ENCODE peak calls at places on chromosomes 6 and 20, in seven cellular contexts. S, R, Z, N, C, Y and H are unnamed samples.

GRCh38 chr20:60008130-60008808 is 50.0 kb downstream of the CDH26 start:
- ATAC-seq in Y (peak), R (no peak), S (peak), N (no peak), C (peak), Z (peak), H (no peak)

GRCh38 chr6:108222504-108222903 is 38.3 kb downstream of the SNX3 start:
- ATAC-seq in N (no peak), R (no peak), C (no peak), Y (no peak), S (no peak), Z (peak), H (no peak)

GRCh38 chr6:119757467-119757866 is 407.9 kb upstream of the MAN1A1 start:
- ATAC-seq in Y (no peak), C (no peak), S (no peak), Z (no peak), R (no peak), N (no peak), H (no peak)

GRCh38 chr20:400121-400450 is 8.0 kb upstream of the RBCK1 start:
- ATAC-seq in C (no peak), N (no peak), Z (no peak), R (peak), S (no peak), Y (peak), H (no peak)

GRCh38 chr6:14641401-14641800 is 523.8 kb downstream of the CD83 start:
- ATAC-seq in Z (no peak), N (no peak), R (no peak), Y (no peak), C (no peak), S (peak), H (no peak)

GRCh38 chr6:210104-210456 is 82.2 kb upstream of the DUSP22 start:
- ATAC-seq in R (no peak), Z (no peak), C (no peak), S (no peak), Y (no peak), N (no peak), H (no peak)

GRCh38 chr6:32415521-32416019 is 8.6 kb upstream of the BTNL2 start:
- ATAC-seq in C (peak), N (peak), R (peak), Z (peak), Y (peak), S (peak), H (peak)

GRCh38 chr20:63567132-63567381 is 7.0 kb downstream of the HELZ2 start:
- ATAC-seq in Y (no peak), R (no peak), Z (peak), C (peak), S (peak), N (peak), H (no peak)

GRCh38 chr6:1613631-1614447 is 4.1 kb downstream of the FOXC1 start:
- ATAC-seq in N (no peak), S (no peak), C (no peak), Y (no peak), Z (no peak), R (no peak), H (peak)

GRCh38 chr20:46605181-46605580 is 46.1 kb downstream of the SLC13A3 start:
- ATAC-seq in N (no peak), Y (no peak), S (no peak), R (no peak), Z (no peak), C (no peak), H (no peak)

GRCh38 chr20:23634985-23635767 is 2.6 kb downstream of the CST3 start:
- ATAC-seq in N (no peak), C (no peak), R (no peak), Y (no peak), Z (no peak), S (peak), H (no peak)

GRCh38 chr6:154448448-154449096 is 61.9 kb downstream of the CNKSR3 start:
- ATAC-seq in S (peak), Z (peak), N (peak), C (no peak), Y (no peak), R (peak), H (peak)

GRCh38 chr20:7967199-7967844 is 27.1 kb upstream of the HAO1 start:
- ATAC-seq in C (no peak), R (no peak), N (peak), Y (no peak), S (peak), Z (no peak), H (peak)

GRCh38 chr6:108142240-108142639 is 23.6 kb upstream of the NR2E1 start:
- ATAC-seq in R (no peak), N (no peak), Y (no peak), Z (no peak), C (no peak), S (no peak), H (no peak)

GRCh38 chr20:49717693-49718092 is 4.0 kb upstream of the B4GALT5 start:
- ATAC-seq in Z (no peak), R (peak), S (no peak), Y (peak), C (no peak), N (no peak), H (no peak)

GRCh38 chr6:71236926-71237425 is 51.6 kb upstream of the OGFRL1 start:
- ATAC-seq in C (no peak), Y (no peak), N (no peak), R (no peak), S (no peak), Z (no peak), H (no peak)

GRCh38 chr6:42911171-42912021 is 4.5 kb upstream of the PTCRA start:
- ATAC-seq in Y (no peak), C (no peak), N (no peak), R (no peak), Z (peak), S (no peak), H (no peak)

GRCh38 chr20:61694666-61695065 is 371.0 kb downstream of the TAF4 start:
- ATAC-seq in R (no peak), S (peak), Z (no peak), N (no peak), Y (no peak), C (no peak), H (no peak)

GRCh38 chr6:41474213-41474933 is 71.8 kb upstream of the FOXP4 start:
- ATAC-seq in Y (peak), Z (no peak), N (no peak), S (no peak), C (no peak), R (no peak), H (no peak)

GRCh38 chr6:34792605-34793500 is 970 bp downstream of the BLTP3A start:
- ATAC-seq in S (peak), Y (no peak), C (no peak), N (peak), R (no peak), Z (peak), H (peak)

GRCh38 chr6:166542580-166542912 is 43.9 kb downstream of the RAMACL start:
- ATAC-seq in N (no peak), C (no peak), Z (peak), Y (no peak), R (no peak), S (no peak), H (peak)

GRCh38 chr6:136158398-136158797 is 91.7 kb downstream of the MTFR2 start:
- ATAC-seq in Z (peak), R (no peak), S (peak), Y (no peak), N (peak), C (no peak), H (no peak)

GRCh38 chr6:62057300-62057699 is 228.7 kb downstream of the KHDRBS2 start:
- ATAC-seq in S (no peak), N (no peak), Y (no peak), C (no peak), Z (no peak), R (no peak), H (no peak)

GRCh38 chr6:136766274-136766673 is 26.0 kb downstream of the MAP3K5 start:
- ATAC-seq in S (peak), Y (no peak), Z (no peak), N (no peak), C (no peak), R (no peak), H (no peak)

GRCh38 chr20:51424270-51425041 is 118.1 kb downstream of the NFATC2 start:
- ATAC-seq in N (no peak), C (peak), R (no peak), Z (no peak), S (no peak), Y (peak), H (no peak)

GRCh38 chr20:50850721-50851286 is 55.9 kb downstream of the BCAS4 start:
- ATAC-seq in S (no peak), Z (no peak), R (peak), N (no peak), Y (no peak), C (no peak), H (no peak)

GRCh38 chr6:43869091-43869710 is 99.2 kb downstream of the VEGFA start:
- ATAC-seq in Y (no peak), N (no peak), Z (no peak), R (no peak), C (no peak), S (peak), H (no peak)

GRCh38 chr6:13285705-13286104 is 42.6 kb downstream of the TBC1D7 start:
- ATAC-seq in R (no peak), S (no peak), C (peak), N (no peak), Y (no peak), Z (no peak), H (no peak)

GRCh38 chr6:34465551-34466241 is at the start of gene PACSIN1:
- ATAC-seq in C (peak), S (peak), R (peak), Y (peak), N (no peak), Z (peak), H (peak)

GRCh38 chr6:14571728-14572127 is 454.2 kb downstream of the CD83 start:
- ATAC-seq in S (peak), R (no peak), Y (no peak), Z (no peak), C (no peak), N (no peak), H (no peak)

GRCh38 chr6:22447191-22447590 is 122.2 kb upstream of the HDGFL1 start:
- ATAC-seq in N (peak), Y (no peak), Z (peak), C (no peak), S (peak), R (no peak), H (no peak)

GRCh38 chr20:20710847-20711315 is 1.6 kb downstream of the RALGAPA2 start:
- ATAC-seq in C (no peak), S (no peak), Y (peak), Z (peak), N (no peak), R (no peak), H (no peak)

GRCh38 chr20:47062226-47062880 is 167.7 kb downstream of the EYA2 start:
- ATAC-seq in Z (no peak), Y (no peak), N (peak), R (no peak), S (no peak), C (no peak), H (no peak)

GRCh38 chr6:13304580-13305255 is 23.6 kb downstream of the TBC1D7 start:
- ATAC-seq in R (no peak), C (no peak), Y (no peak), S (no peak), N (no peak), Z (no peak), H (no peak)

GRCh38 chr6:69631552-69632346 is 165.1 kb downstream of the LMBRD1 start:
- ATAC-seq in N (no peak), Z (no peak), C (peak), S (no peak), R (no peak), Y (peak), H (no peak)

GRCh38 chr6:167742719-167743303 is 83.9 kb upstream of the AFDN start:
- ATAC-seq in S (no peak), Z (peak), C (no peak), Y (no peak), N (no peak), R (peak), H (no peak)

GRCh38 chr6:2042951-2043648 is 202.3 kb downstream of the GMDS start:
- ATAC-seq in R (no peak), Z (no peak), C (no peak), Y (no peak), N (no peak), S (no peak), H (no peak)